ENCODE peak calls at places on chromosomes 3 and 15, in ten cellular contexts. N is neuronal stem cell; Y is right lobe of liver; X is effector memory CD4-positive, alpha-beta T cell; L is AG04450; O is OCI-LY7; Q is psoas muscle; E is RWPE2; A is aorta; M is DND-41. T is an unnamed sample. For H3K9me3, the result is how much of the 10 kb centered on the place peaks cover.

GRCh38 chr3:146590521-146590920 is 14.6 kb downstream of the PLSCR5 start:
- DNase-seq in X (no peak), N (no peak), A (no peak), O (no peak), L (no peak), Q (no peak), Y (no peak), E (no peak), M (no peak), T (no peak)

GRCh38 chr3:13025090-13025489 is 48.1 kb downstream of the IQSEC1 start:
- DNase-seq in Y (no peak), L (no peak), X (no peak), M (no peak), A (peak), E (no peak), N (no peak), Q (peak), O (no peak), T (no peak)

GRCh38 chr15:82530606-82531379 is 9.5 kb downstream of the RPS17 start:
- DNase-seq in L (no peak), O (peak), Q (peak), A (peak), M (peak), X (peak), E (peak), Y (peak), N (peak), T (peak)

GRCh38 chr3:30611613-30612421 is 5.4 kb downstream of the TGFBR2 start:
- DNase-seq in M (peak), X (no peak), L (no peak), N (no peak), E (no peak), A (no peak), Y (no peak), O (peak), Q (no peak), T (no peak)

GRCh38 chr3:15384510-15385237 is 42.7 kb downstream of the METTL6 start:
- DNase-seq in Y (no peak), E (no peak), L (no peak), A (no peak), O (peak), M (no peak), X (no peak), N (no peak), Q (no peak), T (no peak)

GRCh38 chr3:67509471-67510075 is 144.8 kb downstream of the SUCLG2 start:
- DNase-seq in M (no peak), E (no peak), Q (no peak), L (no peak), Y (no peak), N (no peak), A (no peak), X (no peak), O (no peak), T (no peak)

GRCh38 chr15:53910236-53910849 is 67.9 kb upstream of the UNC13C start:
- DNase-seq in M (no peak), Y (no peak), Q (no peak), X (no peak), L (no peak), N (no peak), E (peak), A (no peak), O (no peak), T (no peak)

GRCh38 chr3:141487419-141488345 is 855 bp downstream of the RASA2 start:
- DNase-seq in N (peak), L (no peak), M (peak), X (peak), E (peak), O (peak), A (peak), Q (peak), Y (peak), T (peak)

GRCh38 chr15:58494581-58494980 is 62.8 kb downstream of the LIPC start:
- DNase-seq in N (no peak), M (no peak), A (no peak), O (no peak), Q (no peak), E (no peak), Y (no peak), L (no peak), X (no peak), T (no peak)

GRCh38 chr15:91049378-91050127 is 27.2 kb upstream of the VPS33B start:
- DNase-seq in E (peak), Y (peak), X (peak), L (peak), Q (no peak), N (peak), M (peak), A (no peak), O (peak), T (peak)

GRCh38 chr3:49759226-49759625 is 27.1 kb downstream of the IP6K1 start:
- DNase-seq in Q (no peak), E (no peak), M (no peak), N (no peak), O (no peak), X (no peak), A (no peak), Y (no peak), L (no peak), T (no peak)

GRCh38 chr15:41490355-41490754 is 3.3 kb upstream of the ITPKA start:
- DNase-seq in O (no peak), X (no peak), L (peak), Y (no peak), M (peak), Q (no peak), A (no peak), E (no peak), N (no peak), T (no peak)

GRCh38 chr3:45552031-45552772 is 42.3 kb upstream of the LIMD1 start:
- DNase-seq in E (no peak), Y (peak), L (no peak), M (no peak), X (no peak), A (no peak), O (no peak), Q (no peak), N (no peak), T (no peak)

GRCh38 chr3:143207338-143207961 is 87.9 kb downstream of the CHST2 start:
- DNase-seq in O (peak), Q (no peak), N (no peak), E (no peak), A (no peak), L (peak), X (no peak), Y (no peak), M (peak), T (no peak)

GRCh38 chr15:96054029-96054428 is 276.5 kb upstream of the NR2F2 start:
- DNase-seq in E (no peak), O (no peak), Q (no peak), M (no peak), A (no peak), N (no peak), X (no peak), L (no peak), Y (no peak), T (no peak)

GRCh38 chr3:81743096-81744025 is 18.1 kb downstream of the GBE1 start:
- DNase-seq in N (no peak), O (no peak), Y (no peak), M (no peak), E (no peak), Q (no peak), L (peak), X (no peak), A (no peak), T (no peak)

GRCh38 chr3:69250014-69250413 is 127.6 kb upstream of the LMOD3 start:
- DNase-seq in Y (peak), X (peak), Q (no peak), L (no peak), E (no peak), A (no peak), M (peak), O (no peak), N (peak), T (peak)

GRCh38 chr3:141796436-141797166 is 33.4 kb downstream of the GRK7 start:
- DNase-seq in Y (no peak), M (peak), O (peak), E (no peak), N (no peak), A (peak), L (no peak), X (peak), Q (no peak), T (peak)

GRCh38 chr15:87707076-87707475 is 549.5 kb downstream of the NTRK3 start:
- DNase-seq in X (no peak), L (no peak), E (no peak), O (no peak), M (no peak), Y (no peak), Q (no peak), A (no peak), N (no peak), T (no peak)

GRCh38 chr3:53518495-53518981 is 24.1 kb downstream of the CACNA1D start:
- DNase-seq in O (no peak), A (no peak), N (no peak), L (no peak), M (no peak), Y (no peak), Q (no peak), X (no peak), E (no peak), T (no peak)

GRCh38 chr3:145134738-145135137 is 1026.2 kb downstream of the PLOD2 start:
- DNase-seq in E (no peak), L (no peak), A (no peak), Y (no peak), N (no peak), M (no peak), X (no peak), Q (no peak), O (no peak), T (no peak)

GRCh38 chr15:68555348-68556037 is 23.3 kb upstream of the CORO2B start:
- DNase-seq in L (no peak), Q (no peak), A (no peak), N (no peak), X (no peak), Y (no peak), O (no peak), M (no peak), E (no peak), T (no peak)

GRCh38 chr3:45064512-45065372 is 38.6 kb downstream of the CLEC3B start:
- DNase-seq in Q (peak), O (no peak), M (peak), A (peak), X (no peak), E (no peak), N (no peak), Y (no peak), L (peak), T (no peak)

GRCh38 chr3:185744997-185745843 is 79.6 kb downstream of the IGF2BP2 start:
- DNase-seq in Q (no peak), L (peak), Y (no peak), E (peak), O (peak), A (no peak), N (no peak), X (no peak), M (no peak), T (no peak)

GRCh38 chr3:42066516-42067181 is 24.5 kb upstream of the TRAK1 start:
- DNase-seq in O (peak), M (no peak), Q (no peak), A (peak), Y (no peak), L (no peak), X (no peak), N (peak), E (no peak), T (no peak)

DNA sequence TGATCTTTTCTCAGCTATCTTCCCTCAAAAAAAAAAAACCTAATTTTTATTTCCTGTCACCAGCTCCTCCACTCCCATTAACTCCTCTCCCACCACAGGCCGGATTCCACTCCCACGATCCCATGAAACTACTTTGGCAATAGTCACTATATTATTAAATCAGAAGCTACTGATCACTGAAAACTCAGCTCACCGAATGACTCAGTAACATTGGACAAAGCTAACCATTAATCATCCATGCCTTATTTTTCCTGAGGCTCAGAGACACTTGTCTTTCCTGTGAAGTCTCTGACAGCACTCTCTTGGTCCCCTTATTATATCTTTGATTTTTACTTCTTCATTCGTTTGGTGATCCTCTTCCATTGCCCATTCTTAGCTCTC is 260.2 kb downstream of the CGGBP1 start:
- DNase-seq in E (no peak), Y (no peak), Q (no peak), N (no peak), M (no peak), O (no peak), X (no peak), A (no peak), L (no peak), T (no peak)
- H3K9me3 ChIP-seq in E (under half), Y (under half), Q (under half), N (under half), M (under half), O (under half), X (under half), A (under half), L (under half), T (under half)

DNA sequence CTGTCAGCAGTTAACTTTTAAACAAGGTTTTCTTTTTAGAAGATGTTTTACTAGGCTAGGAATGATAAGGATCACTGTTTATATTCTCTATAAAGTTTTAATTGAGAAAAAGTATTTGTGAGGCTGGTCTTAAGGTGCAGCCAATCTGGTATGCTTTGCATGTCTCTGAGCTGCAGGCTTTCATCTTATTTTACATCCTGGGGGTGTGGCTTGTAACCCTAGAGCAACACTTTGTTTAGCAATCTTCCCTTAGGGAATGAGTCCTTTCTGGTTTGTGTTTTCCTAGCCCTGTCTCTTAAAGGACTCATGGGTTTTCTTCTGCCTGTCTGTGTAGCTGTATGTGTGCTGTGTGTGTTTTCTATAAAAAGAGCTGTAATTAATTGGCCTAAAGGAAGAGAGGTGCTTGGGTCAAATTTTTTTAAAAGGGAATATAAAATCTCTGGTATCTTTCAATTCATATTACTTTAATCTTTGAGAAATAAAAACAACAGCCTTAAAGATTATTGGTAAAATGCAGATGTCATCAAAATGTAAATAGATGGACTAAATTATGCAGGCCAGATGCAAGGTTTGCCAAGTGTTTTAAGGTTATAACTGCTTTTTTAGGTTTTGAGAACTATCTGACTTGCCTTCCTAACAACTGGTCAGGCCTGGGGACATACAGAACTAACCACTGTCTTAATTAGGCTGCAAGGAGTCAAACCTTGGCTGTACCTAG is 20.2 kb upstream of the OR5H1 start:
- DNase-seq in Y (no peak), A (no peak), E (no peak), L (no peak), Q (no peak), X (no peak), O (no peak), N (no peak), M (no peak), T (no peak)
- H3K9me3 ChIP-seq in Y (under half), A (under half), E (under half), L (under half), Q (under half), X (under half), O (under half), N (under half), M (under half), T (under half)

GRCh38 chr3:8482263-8482662 is 19.4 kb upstream of the LMCD1 start:
- DNase-seq in M (no peak), A (no peak), O (no peak), L (no peak), Y (no peak), N (no peak), E (no peak), Q (no peak), X (no peak), T (no peak)
- H3K9me3 ChIP-seq in M (under half), A (under half), O (under half), L (under half), Y (under half), N (under half), E (under half), Q (under half), X (under half), T (under half)

DNA sequence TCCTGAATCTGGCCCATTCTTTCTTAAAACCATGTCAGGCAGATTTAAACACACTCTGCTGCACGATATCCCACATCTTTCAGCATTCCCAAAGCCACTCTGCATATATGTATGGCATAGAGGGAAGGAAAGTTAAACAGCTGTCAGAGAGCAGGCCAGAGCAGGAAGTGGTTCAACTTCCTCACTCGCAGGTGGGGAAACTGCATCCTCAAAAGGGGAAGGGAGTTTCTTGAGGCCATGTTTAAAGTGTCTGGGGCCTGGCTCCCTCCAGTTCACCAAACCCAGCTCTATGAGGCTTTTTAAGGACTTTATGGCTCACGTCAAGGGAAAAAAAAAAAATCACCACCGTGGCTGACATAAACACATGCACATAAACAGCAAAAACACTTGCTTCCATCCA is 123.1 kb downstream of the OPA1 start:
- DNase-seq in N (no peak), L (no peak), A (no peak), Q (no peak), Y (no peak), E (no peak), X (no peak), O (peak), M (peak), T (no peak)
- H3K9me3 ChIP-seq in N (under half), L (under half), A (under half), Q (under half), Y (under half), E (under half), X (under half), O (under half), M (under half), T (under half)

GRCh38 chr3:137769321-137770065 is 5.4 kb downstream of the SOX14 start:
- DNase-seq in Y (no peak), L (no peak), X (no peak), Q (no peak), E (no peak), N (no peak), O (no peak), M (no peak), A (no peak), T (no peak)

GRCh38 chr3:137770821-137771399 is 6.8 kb downstream of the SOX14 start:
- DNase-seq in O (no peak), Y (no peak), X (no peak), N (no peak), M (no peak), A (no peak), Q (no peak), E (no peak), L (no peak), T (no peak)

GRCh38 chr3:137768361-137769320 is 4.5 kb downstream of the SOX14 start:
- DNase-seq in Q (no peak), O (no peak), N (no peak), L (no peak), A (no peak), E (no peak), M (no peak), Y (no peak), X (no peak), T (no peak)

GRCh38 chr3:137771401-137772230 is 7.5 kb downstream of the SOX14 start:
- DNase-seq in A (no peak), M (no peak), E (no peak), Q (no peak), N (no peak), L (no peak), Y (no peak), X (no peak), O (no peak), T (no peak)

DNA sequence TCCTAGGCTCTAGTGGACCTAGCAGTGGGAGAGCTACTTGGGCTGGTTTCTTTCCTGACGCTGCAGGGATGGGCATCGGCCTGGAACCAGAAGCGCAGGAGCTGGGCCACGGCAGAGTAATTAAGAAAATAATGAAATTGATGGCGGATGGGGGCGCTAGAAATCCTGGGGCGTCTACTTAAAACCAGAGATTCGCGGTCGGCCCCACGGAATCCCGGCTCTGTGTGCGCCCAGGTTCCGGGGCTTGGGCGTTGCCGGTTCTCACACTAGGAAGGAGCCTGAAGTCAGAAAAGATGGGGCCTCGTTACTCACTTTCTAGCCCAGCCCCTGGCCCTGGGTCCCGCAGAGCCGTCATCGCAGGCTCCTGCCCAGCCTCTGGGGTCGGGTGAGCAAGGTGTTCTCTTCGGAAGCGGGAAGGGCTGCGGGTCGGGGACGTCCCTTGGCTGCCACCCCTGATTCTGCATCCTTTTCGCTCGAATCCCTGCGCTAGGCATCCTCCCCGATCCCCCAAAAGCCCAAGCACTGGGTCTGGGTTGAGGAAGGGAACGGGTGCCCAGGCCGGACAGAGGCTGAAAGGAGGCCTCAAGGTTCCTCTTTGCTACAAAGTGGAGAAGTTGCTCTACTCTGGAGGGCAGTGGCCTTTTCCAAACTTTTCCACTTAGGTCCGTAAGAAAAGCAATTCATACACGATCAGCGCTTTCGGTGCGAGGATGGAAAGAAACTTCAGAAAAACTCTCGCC is 6.1 kb downstream of the SOX14 start:
- DNase-seq in Q (no peak), L (no peak), Y (no peak), O (no peak), X (no peak), M (no peak), N (no peak), E (no peak), A (no peak), T (no peak)
- H3K9me3 ChIP-seq in Q (under half), L (under half), Y (under half), O (under half), X (under half), M (under half), N (under half), E (under half), A (under half), T (under half)

DNA sequence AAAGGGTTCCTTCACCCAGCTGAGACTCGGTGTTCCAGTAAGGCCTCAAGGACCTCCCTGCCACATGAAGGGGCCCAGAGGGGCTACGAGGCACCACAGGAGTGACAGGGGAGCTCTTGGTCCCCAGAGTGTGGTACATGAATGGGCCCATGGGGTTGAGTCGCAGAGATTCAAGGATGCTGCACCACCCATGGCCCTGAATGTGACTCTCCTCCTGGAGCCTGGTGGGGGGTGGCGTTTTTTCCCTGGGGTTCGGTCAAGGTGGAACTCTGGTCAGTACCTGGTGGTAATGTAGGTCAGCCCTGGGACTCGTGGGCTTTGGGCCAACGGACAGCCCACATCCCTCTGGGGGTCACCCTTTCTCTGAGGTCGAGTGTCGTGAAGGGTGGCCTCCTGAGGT is 204.0 kb downstream of the UBE3A start:
- DNase-seq in O (no peak), Y (no peak), X (no peak), M (no peak), L (no peak), Q (no peak), A (no peak), N (no peak), E (no peak), T (no peak)
- H3K9me3 ChIP-seq in O (under half), Y (under half), X (under half), M (under half), L (half or more), Q (under half), A (under half), N (half or more), E (under half), T (under half)

T was measured in CD4-positive, alpha-beta memory T cell.